ENCODE peak calls at places on chromosomes 3 and 15, in five cellular contexts. D, O, H, I and E are unnamed samples.

GRCh38 chr3:139948898-139949297 is 13.9 kb downstream of the CLSTN2 start:
- DNase-seq in I (no peak), O (no peak), D (no peak), H (no peak), E (no peak)

GRCh38 chr15:90358124-90359033 is 6.3 kb downstream of the ZNF774 start:
- DNase-seq in H (no peak), D (peak), I (no peak), O (peak), E (peak)

GRCh38 chr15:25863067-25863967 is at the start of gene ATP10A:
- DNase-seq in H (no peak), D (peak), I (no peak), O (peak), E (peak)

GRCh38 chr3:86996261-86996955 is 5.5 kb upstream of the VGLL3 start:
- DNase-seq in O (peak), I (no peak), H (no peak), D (peak), E (peak)

GRCh38 chr3:68057637-68058320 is 403.4 kb upstream of the SUCLG2 start:
- DNase-seq in D (no peak), I (no peak), O (no peak), H (no peak), E (no peak)

GRCh38 chr15:39156636-39157255 is 424.1 kb upstream of the THBS1 start:
- DNase-seq in H (no peak), I (no peak), D (peak), O (no peak), E (peak)

GRCh38 chr3:88936837-88937236 is 170.6 kb upstream of the EPHA3 start:
- DNase-seq in D (no peak), O (no peak), H (no peak), I (no peak), E (no peak)

GRCh38 chr3:127953092-127953491 is 38.1 kb downstream of the KBTBD12 start:
- DNase-seq in D (no peak), H (no peak), I (no peak), O (no peak), E (peak)

GRCh38 chr3:123392871-123393620 is 55.8 kb downstream of the ADCY5 start:
- DNase-seq in H (no peak), O (no peak), D (no peak), I (no peak), E (no peak)

GRCh38 chr3:127286571-127287140 is 1.2 kb downstream of the PRR20G start:
- DNase-seq in I (no peak), D (peak), O (no peak), H (no peak), E (peak)

GRCh38 chr3:197511853-197512635 is 43.7 kb downstream of the BDH1 start:
- DNase-seq in O (no peak), D (no peak), H (no peak), I (peak), E (no peak)

GRCh38 chr15:57747206-57747605 is 40.7 kb downstream of the POLR2M start:
- DNase-seq in D (peak), O (no peak), I (no peak), H (no peak), E (peak)

GRCh38 chr15:56241374-56242085 is 2.1 kb downstream of the RFX7 start:
- DNase-seq in D (peak), H (no peak), O (peak), I (no peak), E (peak)

GRCh38 chr15:89728254-89728653 is 22.8 kb downstream of the MESP1 start:
- DNase-seq in I (no peak), H (no peak), D (peak), O (peak), E (peak)

GRCh38 chr15:41790756-41791546 is 16.7 kb downstream of the MAPKBP1 start:
- DNase-seq in D (peak), O (peak), H (no peak), I (no peak), E (peak)

DNA sequence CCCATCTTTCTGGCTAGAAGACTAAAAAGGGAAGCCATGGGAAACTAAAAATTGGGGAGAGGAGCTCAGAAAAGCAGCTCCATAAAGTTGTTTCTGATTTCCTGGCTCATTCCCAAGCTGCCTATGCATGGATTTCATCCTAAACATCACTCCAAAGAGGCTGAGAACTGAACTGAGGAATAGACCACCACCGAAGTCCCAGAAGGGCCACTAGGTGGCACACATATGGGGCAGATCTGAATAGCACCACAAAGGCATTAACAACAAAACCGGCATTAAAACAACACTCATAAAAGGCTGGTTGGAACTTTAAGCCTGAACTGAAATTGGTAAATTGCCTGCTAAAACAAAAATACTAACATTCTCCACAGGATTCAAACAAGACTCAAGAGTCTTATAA is 106.3 kb downstream of the PLD1 start:
- DNase-seq in O (peak), D (peak), H (peak), I (no peak), E (peak)
- TF ChIP-seq CTCF in O (peak), D (peak), H (peak), I (peak), E (peak)

DNA sequence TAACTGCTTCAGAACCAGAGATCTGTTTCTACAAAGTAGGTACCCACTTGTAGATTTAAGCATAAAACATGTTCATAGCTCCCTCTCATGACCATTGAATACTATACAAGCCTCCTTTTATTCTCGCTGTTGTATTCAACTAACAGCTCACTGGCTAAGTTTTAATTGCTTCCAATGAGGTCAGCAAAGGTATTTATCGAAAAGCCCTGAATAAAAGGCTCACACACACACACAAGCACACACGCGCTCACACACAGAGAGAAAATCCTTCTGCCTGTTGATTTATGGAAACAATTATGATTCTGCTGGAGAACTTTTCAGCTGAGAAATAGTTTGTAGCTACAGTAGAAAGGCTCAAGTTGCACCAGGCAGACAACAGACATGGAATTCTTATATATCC is at the start of gene FGF7:
- DNase-seq in O (peak), H (no peak), D (peak), I (no peak), E (peak)
- H3K4me3 ChIP-seq in O (peak), H (no peak), D (peak), I (peak), E (peak)

GRCh38 chr15:80429964-80430363 is 25.8 kb downstream of the ARNT2 start:
- DNase-seq in O (no peak), H (no peak), I (no peak), D (no peak), E (no peak)

GRCh38 chr15:80433836-80434235 is 29.7 kb downstream of the ARNT2 start:
- DNase-seq in O (no peak), H (no peak), I (no peak), D (no peak), E (no peak)

GRCh38 chr15:80436511-80437307 is 32.5 kb downstream of the ARNT2 start:
- DNase-seq in D (no peak), I (no peak), H (no peak), O (peak), E (peak)

GRCh38 chr15:80434926-80435720 is 30.9 kb downstream of the ARNT2 start:
- DNase-seq in O (no peak), I (no peak), H (no peak), D (no peak), E (no peak)

GRCh38 chr15:80431635-80432034 is 27.5 kb downstream of the ARNT2 start:
- DNase-seq in D (no peak), I (no peak), O (no peak), H (no peak), E (no peak)
- TF ChIP-seq CTCF in D (no peak), I (no peak), O (no peak), H (no peak), E (no peak)

GRCh38 chr3:8657804-8658311 is 13.3 kb upstream of the SSUH2 start:
- DNase-seq in D (peak), I (no peak), H (no peak), O (no peak), E (no peak)

GRCh38 chr3:8660271-8660731 is 15.7 kb upstream of the SSUH2 start:
- DNase-seq in I (no peak), H (no peak), D (peak), O (peak), E (no peak)

GRCh38 chr3:8660781-8661180 is 16.2 kb upstream of the SSUH2 start:
- DNase-seq in O (peak), D (peak), H (no peak), I (no peak), E (no peak)

GRCh38 chr3:8658326-8659212 is 14.0 kb upstream of the SSUH2 start:
- DNase-seq in D (peak), H (peak), I (peak), O (peak), E (no peak)

DNA sequence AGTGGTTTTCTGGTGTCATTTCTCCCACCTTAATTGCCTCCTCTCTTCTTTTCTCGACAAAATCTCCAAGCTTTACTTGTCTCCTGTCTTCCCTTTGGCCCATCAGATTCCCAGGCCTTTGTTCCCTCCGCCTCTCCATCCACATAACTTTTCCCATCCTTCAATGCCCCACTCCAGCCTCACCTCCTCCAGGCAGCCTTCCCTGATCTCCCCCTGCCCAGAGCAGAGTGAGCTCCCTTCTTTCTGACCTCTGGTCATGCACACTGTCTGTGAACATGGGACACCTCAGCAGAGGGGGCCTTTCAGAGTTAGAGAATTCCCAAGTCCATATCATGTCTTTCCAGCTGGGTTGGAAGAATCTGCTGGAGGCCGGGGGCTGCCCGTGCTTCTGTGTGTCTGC is 14.6 kb upstream of the SSUH2 start:
- DNase-seq in H (no peak), O (no peak), I (no peak), D (no peak), E (no peak)
- H3K4me3 ChIP-seq in H (no peak), O (no peak), I (no peak), D (no peak), E (no peak)

DNA sequence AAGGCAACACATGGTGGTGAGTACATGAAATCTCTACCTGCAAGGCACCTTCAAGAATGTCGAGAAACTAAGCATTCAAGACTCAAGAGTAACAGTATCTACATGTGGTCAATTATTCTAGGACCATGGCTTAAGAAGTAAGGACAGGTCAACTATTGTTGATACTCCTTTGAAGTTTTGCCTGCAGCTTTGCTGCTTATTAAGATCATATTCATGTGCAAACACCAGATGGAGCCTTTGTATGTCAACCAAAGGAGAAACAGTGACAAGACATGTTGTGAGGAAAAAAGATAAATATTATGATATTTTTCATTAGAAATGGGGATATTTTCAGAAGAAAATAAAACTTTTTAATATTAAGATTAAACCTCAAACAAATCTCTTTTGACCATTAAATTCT is 52.3 kb upstream of the FGF7 start:
- DNase-seq in H (no peak), I (no peak), D (peak), O (peak), E (peak)
- TF ChIP-seq CTCF in H (no peak), I (no peak), D (peak), O (peak), E (peak)

GRCh38 chr3:81339040-81339845 is 422.2 kb downstream of the GBE1 start:
- DNase-seq in I (no peak), H (no peak), D (peak), O (peak), E (peak)
- H3K4me3 ChIP-seq in I (no peak), H (no peak), D (no peak), O (no peak), E (no peak)